ENCODE peak calls at places on chromosomes 11 and 22, in four cellular contexts. One of them, this sample, is unnamed.

GRCh38 chr11:128530119-128531091 is 57.0 kb downstream of the ETS1 start:
- DNase-seq in endodermal cell: no peak
- DNase-seq in spleen: no peak
- DNase-seq in aorta: no peak
- DNase-seq in this sample: no peak

GRCh38 chr11:124740277-124740882 is 638 bp downstream of the NRGN start:
- DNase-seq in endodermal cell: peak
- DNase-seq in aorta: peak
- DNase-seq in spleen: peak
- DNase-seq in this sample: no peak

GRCh38 chr11:116353517-116353916 is 419.3 kb downstream of the BUD13 start:
- DNase-seq in endodermal cell: no peak
- DNase-seq in aorta: no peak
- DNase-seq in spleen: no peak
- DNase-seq in this sample: no peak

GRCh38 chr11:74417379-74417804 is 19.2 kb upstream of the PGM2L1 start:
- DNase-seq in aorta: no peak
- DNase-seq in endodermal cell: no peak
- DNase-seq in spleen: no peak
- DNase-seq in this sample: no peak

GRCh38 chr11:66188580-66188979 is 79.9 kb upstream of the RAB1B start:
- DNase-seq in spleen: no peak
- DNase-seq in endodermal cell: no peak
- DNase-seq in aorta: no peak
- DNase-seq in this sample: no peak

GRCh38 chr11:35163707-35164496 is 24.9 kb downstream of the CD44 start:
- DNase-seq in endodermal cell: peak
- DNase-seq in aorta: no peak
- DNase-seq in spleen: no peak
- DNase-seq in this sample: no peak

GRCh38 chr11:47440054-47440476 is 8.9 kb downstream of the RAPSN start:
- DNase-seq in aorta: no peak
- DNase-seq in endodermal cell: no peak
- DNase-seq in spleen: no peak
- DNase-seq in this sample: no peak

GRCh38 chr11:116283300-116283699 is 489.5 kb downstream of the BUD13 start:
- DNase-seq in endodermal cell: no peak
- DNase-seq in aorta: no peak
- DNase-seq in spleen: no peak
- DNase-seq in this sample: no peak

GRCh38 chr11:70078095-70078795 is at the start of gene ANO1:
- DNase-seq in spleen: peak
- DNase-seq in endodermal cell: peak
- DNase-seq in aorta: peak
- DNase-seq in this sample: no peak

GRCh38 chr22:30921108-30921507 is 47.5 kb downstream of the MORC2 start:
- DNase-seq in spleen: no peak
- DNase-seq in aorta: no peak
- DNase-seq in endodermal cell: no peak
- DNase-seq in this sample: no peak

GRCh38 chr11:127816959-127817358 is 770.4 kb downstream of the ETS1 start:
- DNase-seq in endodermal cell: no peak
- DNase-seq in aorta: no peak
- DNase-seq in spleen: no peak
- DNase-seq in this sample: no peak

GRCh38 chr11:11813288-11813962 is 28.3 kb upstream of the USP47 start:
- DNase-seq in spleen: no peak
- DNase-seq in endodermal cell: no peak
- DNase-seq in aorta: peak
- DNase-seq in this sample: peak

GRCh38 chr11:66891849-66892660 is 35.2 kb downstream of the LRFN4 start:
- DNase-seq in endodermal cell: peak
- DNase-seq in aorta: no peak
- DNase-seq in spleen: no peak
- DNase-seq in this sample: peak

GRCh38 chr11:128517457-128518230 is 69.7 kb downstream of the ETS1 start:
- DNase-seq in aorta: no peak
- DNase-seq in endodermal cell: no peak
- DNase-seq in spleen: no peak
- DNase-seq in this sample: no peak

GRCh38 chr22:39534591-39535301 is 2.2 kb upstream of the RPS19BP1 start:
- DNase-seq in endodermal cell: peak
- DNase-seq in spleen: peak
- DNase-seq in aorta: peak
- DNase-seq in this sample: peak

This sample was measured in NCI-H460.